ENCODE peak calls at places on chromosomes 12 and 14, in six cellular contexts. S is cardiac muscle cell, M is ovary, U is AG04450, P is lung, Q is BE2C. B is an unnamed sample. For H3K27me3, the result is how much of the 10 kb centered on the place peaks cover.

GRCh38 chr12:18887368-18887767 is 149.4 kb downstream of the CAPZA3 start:
- DNase-seq in Q (no peak), S (no peak), U (no peak), P (no peak), M (no peak), B (no peak)

GRCh38 chr12:14984036-14984435 is 11.2 kb downstream of the PDE6H start:
- DNase-seq in U (no peak), S (no peak), Q (no peak), M (no peak), P (no peak), B (no peak)

GRCh38 chr12:56338643-56339422 is at the start of gene IL23A:
- DNase-seq in P (no peak), Q (no peak), U (no peak), S (no peak), M (no peak), B (no peak)

GRCh38 chr12:59742831-59743230 is 147.0 kb downstream of the SLC16A7 start:
- DNase-seq in U (no peak), Q (no peak), P (no peak), M (no peak), S (peak), B (no peak)

GRCh38 chr12:132259364-132259871 is 70.0 kb downstream of the GALNT9 start:
- DNase-seq in M (no peak), S (peak), Q (no peak), P (no peak), U (no peak), B (no peak)

GRCh38 chr12:11813422-11813813 is 163.9 kb downstream of the ETV6 start:
- DNase-seq in S (peak), P (no peak), U (no peak), Q (no peak), M (no peak), B (no peak)

GRCh38 chr12:19181666-19182426 is 52.3 kb downstream of the PLEKHA5 start:
- DNase-seq in Q (no peak), S (peak), M (no peak), U (no peak), P (no peak), B (no peak)

GRCh38 chr14:96754845-96755184 is 42.4 kb upstream of the VRK1 start:
- DNase-seq in U (no peak), S (no peak), M (no peak), Q (peak), P (no peak), B (no peak)

GRCh38 chr14:55388160-55388559 is 23.5 kb downstream of the ATG14 start:
- DNase-seq in M (no peak), P (no peak), U (peak), Q (no peak), S (no peak), B (peak)

GRCh38 chr12:100403446-100403845 is 46.6 kb downstream of the SLC17A8 start:
- DNase-seq in S (peak), P (no peak), Q (no peak), M (no peak), U (no peak), B (no peak)

GRCh38 chr14:52003324-52003723 is 14.0 kb downstream of the RTRAF start:
- DNase-seq in S (peak), U (no peak), Q (no peak), P (no peak), M (no peak), B (no peak)

GRCh38 chr12:117574655-117575054 is 213.2 kb upstream of the NOS1 start:
- DNase-seq in Q (no peak), U (no peak), P (no peak), S (no peak), M (no peak), B (no peak)

GRCh38 chr14:90281261-90281660 is 24.9 kb downstream of the PSMC1 start:
- DNase-seq in S (peak), M (no peak), Q (no peak), U (peak), P (no peak), B (peak)

GRCh38 chr14:70442750-70443149 is 9.2 kb upstream of the ADAM21 start:
- DNase-seq in M (no peak), S (peak), Q (no peak), U (no peak), P (no peak), B (no peak)

GRCh38 chr14:94043756-94044475 is 17.8 kb downstream of the OTUB2 start:
- DNase-seq in P (no peak), U (no peak), S (no peak), Q (no peak), M (no peak), B (no peak)

GRCh38 chr12:122886161-122886560 is 9.8 kb downstream of the VPS37B start:
- DNase-seq in Q (no peak), S (no peak), M (no peak), U (no peak), P (no peak), B (no peak)

GRCh38 chr12:96774501-96775256 is 132.4 kb upstream of the NEDD1 start:
- DNase-seq in M (no peak), U (no peak), P (no peak), Q (no peak), S (no peak), B (peak)

GRCh38 chr12:93078577-93078976 is 149.5 kb upstream of the EEA1 start:
- DNase-seq in Q (no peak), M (no peak), S (no peak), U (no peak), P (no peak), B (no peak)

GRCh38 chr14:103552011-103552797 is 10.3 kb downstream of the BAG5 start:
- DNase-seq in S (peak), U (no peak), P (no peak), M (peak), Q (no peak), B (no peak)

GRCh38 chr12:32116897-32117296 is 10.2 kb downstream of the BICD1 start:
- DNase-seq in M (no peak), U (no peak), Q (no peak), P (no peak), S (no peak), B (no peak)

GRCh38 chr12:45581112-45581511 is 148.4 kb upstream of the ARID2 start:
- DNase-seq in Q (no peak), S (no peak), M (no peak), P (no peak), U (no peak), B (no peak)

GRCh38 chr14:103536693-103537092 is 7.7 kb downstream of the TRMT61A start:
- DNase-seq in P (no peak), U (no peak), Q (no peak), S (no peak), M (no peak), B (no peak)

GRCh38 chr14:71739273-71739990 is 192.8 kb upstream of the RGS6 start:
- DNase-seq in U (no peak), M (no peak), P (no peak), S (peak), Q (no peak), B (no peak)

GRCh38 chr14:91945776-91946305 is 1.7 kb downstream of the FBLN5 start:
- DNase-seq in U (no peak), S (no peak), M (no peak), Q (no peak), P (no peak), B (no peak)

GRCh38 chr14:33938131-33938949 is 12.5 kb downstream of the EGLN3 start:
- DNase-seq in U (no peak), P (no peak), M (peak), Q (peak), S (peak), B (no peak)

GRCh38 chr12:38101753-38102152 is 214.8 kb upstream of the ALG10B start:
- DNase-seq in M (no peak), S (no peak), U (no peak), Q (no peak), P (no peak), B (no peak)

GRCh38 chr12:113747048-113747447 is 219.1 kb downstream of the RBM19 start:
- DNase-seq in Q (peak), M (no peak), U (no peak), P (no peak), S (peak), B (no peak)

GRCh38 chr12:51974646-51975045 is 23.1 kb downstream of the ACVR1B start:
- DNase-seq in S (no peak), Q (no peak), U (no peak), P (no peak), M (no peak), B (no peak)

GRCh38 chr12:132533584-132533958 is 43.6 kb downstream of the FBRSL1 start:
- DNase-seq in U (no peak), S (no peak), M (no peak), P (no peak), Q (no peak), B (no peak)

GRCh38 chr12:57126561-57126960 is 1.7 kb upstream of the LRP1 start:
- DNase-seq in S (no peak), M (no peak), U (no peak), Q (no peak), P (no peak), B (no peak)

GRCh38 chr12:76264617-76265016 is 83.6 kb downstream of the BBS10 start:
- DNase-seq in M (no peak), Q (no peak), P (no peak), U (no peak), S (peak), B (no peak)

GRCh38 chr14:42854061-42854460 is 1247.4 kb downstream of the LRFN5 start:
- DNase-seq in M (no peak), U (peak), Q (no peak), S (no peak), P (no peak), B (no peak)

GRCh38 chr14:89853976-89854693 is 100.4 kb downstream of the EFCAB11 start:
- DNase-seq in Q (no peak), P (no peak), M (no peak), S (peak), U (no peak), B (peak)

GRCh38 chr12:65788912-65789311 is 35.4 kb upstream of the HMGA2 start:
- DNase-seq in U (no peak), Q (no peak), P (no peak), M (no peak), S (no peak), B (no peak)

GRCh38 chr14:80095623-80096022 is 115.7 kb downstream of the DIO2 start:
- DNase-seq in Q (no peak), U (peak), P (no peak), M (no peak), S (no peak), B (peak)

GRCh38 chr12:110844551-110845395 is 2.0 kb upstream of the CCDC63 start:
- DNase-seq in M (no peak), Q (peak), U (no peak), S (peak), P (no peak), B (no peak)

GRCh38 chr14:99077076-99077843 is 194.7 kb downstream of the BCL11B start:
- DNase-seq in S (no peak), P (no peak), U (no peak), M (no peak), Q (no peak), B (no peak)

GRCh38 chr12:65881965-65882413 is 57.7 kb downstream of the HMGA2 start:
- DNase-seq in S (peak), P (peak), Q (no peak), M (peak), U (no peak), B (no peak)

GRCh38 chr12:63018273-63018672 is 83.3 kb upstream of the PPM1H start:
- DNase-seq in U (no peak), P (no peak), M (no peak), Q (no peak), S (no peak), B (no peak)

DNA sequence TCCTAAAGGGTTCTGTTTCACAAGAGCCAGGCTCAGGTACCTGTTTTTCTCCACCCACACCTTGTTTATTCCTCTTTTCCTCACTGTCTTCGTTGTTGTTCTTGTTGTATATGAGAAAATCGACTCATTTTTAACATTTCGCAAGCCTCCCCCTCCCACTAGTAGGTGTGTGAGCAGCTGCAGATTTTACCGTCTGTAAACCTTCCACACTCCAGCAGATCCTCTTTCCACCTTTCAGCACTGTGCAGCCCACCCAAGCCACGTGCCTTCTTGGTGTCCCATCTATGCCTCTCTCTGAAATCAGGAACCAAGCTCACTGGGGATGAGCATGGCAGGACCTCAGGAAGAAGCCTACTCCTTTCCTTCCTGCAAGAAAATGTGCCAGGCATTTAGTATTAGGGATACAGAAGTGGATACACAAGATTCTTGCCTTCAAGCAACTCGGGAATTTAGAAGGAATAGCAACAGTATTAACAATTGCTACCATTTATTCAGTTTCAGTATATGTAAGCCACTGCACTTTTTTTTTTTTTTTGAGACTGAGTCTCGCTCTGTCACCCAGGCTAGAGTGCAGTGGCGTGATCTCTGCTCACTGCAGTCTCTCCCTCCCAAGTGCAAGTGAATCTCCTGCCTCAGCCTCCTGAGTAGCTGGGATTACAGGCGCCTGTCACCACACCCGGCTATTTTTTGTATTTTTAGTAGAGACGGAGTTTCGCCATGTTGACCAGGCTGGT is 113.6 kb downstream of the CHST11 start:
- DNase-seq in S (no peak), Q (no peak), M (no peak), P (no peak), U (no peak), B (no peak)
- H3K4me3 ChIP-seq in S (no peak), Q (no peak), M (no peak), P (no peak), U (no peak), B (no peak)

GRCh38 chr12:39824505-39825198 is 205.0 kb upstream of the ABCD2 start:
- DNase-seq in S (peak), P (no peak), M (no peak), Q (no peak), U (no peak), B (no peak)
- TF ChIP-seq CTCF in S (no peak), P (no peak), M (no peak), Q (no peak), U (no peak), B (no peak)

GRCh38 chr12:49296034-49296835 is 1.3 kb downstream of the PRPH start:
- DNase-seq in S (no peak), M (no peak), U (no peak), P (peak), Q (peak), B (no peak)
- H3K27me3 ChIP-seq in S (half or more), M (under half), U (half or more), P (under half), Q (under half), B (under half)

GRCh38 chr12:85653731-85654455 is 182.3 kb downstream of the RASSF9 start:
- DNase-seq in U (no peak), Q (no peak), P (no peak), S (no peak), M (no peak), B (no peak)

GRCh38 chr12:85657251-85657650 is 179.0 kb downstream of the RASSF9 start:
- DNase-seq in P (no peak), S (no peak), M (no peak), U (no peak), Q (no peak), B (no peak)

GRCh38 chr12:85656561-85656960 is 179.6 kb downstream of the RASSF9 start:
- DNase-seq in P (no peak), Q (no peak), S (no peak), U (no peak), M (no peak), B (no peak)

GRCh38 chr12:85657836-85658235 is 178.4 kb downstream of the RASSF9 start:
- DNase-seq in U (no peak), M (no peak), P (no peak), Q (no peak), S (no peak), B (no peak)

DNA sequence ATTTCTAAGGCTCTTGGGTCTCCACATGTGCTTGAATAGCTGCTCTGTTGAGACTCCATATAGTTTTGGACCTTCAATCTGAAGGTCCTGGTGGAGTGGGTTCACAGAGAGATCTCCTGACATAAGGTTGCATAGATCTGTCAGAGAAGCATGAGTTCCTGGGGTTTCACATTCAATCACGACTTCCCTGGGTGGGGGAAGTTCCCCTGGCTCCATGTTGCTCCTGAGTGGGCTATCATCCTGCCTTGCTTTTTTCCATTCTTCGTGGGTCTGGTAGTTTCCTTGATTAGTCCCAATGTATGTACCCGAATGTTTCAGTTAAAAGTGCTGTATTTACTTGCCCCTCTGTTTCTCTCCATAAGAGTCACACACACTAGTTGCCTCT is 181.8 kb downstream of the RASSF9 start:
- DNase-seq in S (no peak), U (no peak), Q (no peak), M (no peak), P (no peak), B (no peak)
- H3K4me3 ChIP-seq in S (no peak), U (no peak), Q (no peak), M (no peak), P (no peak), B (no peak)

GRCh38 chr14:68816943-68817430 is 24.1 kb upstream of the ZFP36L1 start:
- DNase-seq in P (no peak), U (no peak), Q (no peak), M (peak), S (no peak), B (no peak)
- TF ChIP-seq CTCF in P (no peak), U (no peak), Q (no peak), M (peak), S (no peak), B (no peak)

DNA sequence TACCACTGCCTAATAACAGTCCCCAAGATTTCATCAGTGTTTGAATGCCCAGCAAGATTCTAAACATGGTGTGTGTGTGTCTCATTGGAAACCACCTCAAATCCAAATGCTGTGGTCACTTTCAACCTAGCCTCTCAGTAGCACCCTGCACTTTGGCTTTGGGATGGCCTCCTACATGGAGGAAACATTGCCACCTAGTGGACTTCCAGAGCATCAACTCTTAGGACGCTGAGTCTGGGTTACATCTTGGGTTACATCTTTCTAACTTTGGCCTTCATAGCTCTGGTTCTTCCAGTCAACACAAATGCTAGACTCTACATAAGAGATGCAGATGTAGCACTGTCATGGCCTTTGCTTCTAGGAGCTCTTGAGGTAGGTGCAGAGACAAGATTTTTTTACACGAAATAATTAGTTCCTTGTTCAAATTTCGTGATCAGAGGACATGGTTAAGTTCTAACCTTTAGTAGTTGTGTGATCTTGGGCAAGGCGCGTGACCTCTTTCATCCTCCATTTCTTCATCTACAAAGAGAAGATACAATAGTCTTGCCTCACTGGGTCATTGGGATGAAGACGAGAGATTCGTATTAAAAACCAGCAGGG is 113.5 kb upstream of the VASH1 start:
- DNase-seq in P (no peak), S (peak), Q (peak), M (no peak), U (peak), B (no peak)
- H3K27me3 ChIP-seq in P (under half), S (under half), Q (under half), M (under half), U (under half), B (under half)

GRCh38 chr12:120225200-120225558 is 24.3 kb upstream of the RPLP0 start:
- DNase-seq in M (no peak), Q (no peak), S (no peak), P (no peak), U (no peak), B (no peak)
- H3K4me3 ChIP-seq in M (no peak), Q (peak), S (no peak), P (peak), U (no peak), B (no peak)